ENCODE peak calls at places on chromosome 11, in four cellular contexts. One of them, this sample, is unnamed.

GRCh38 chr11:131987703-131988102 is 617.3 kb downstream of the NTM start:
- DNase-seq in psoas muscle: no peak
- DNase-seq in RWPE1: peak
- DNase-seq in GM04504: no peak
- DNase-seq in this sample: no peak

GRCh38 chr11:12771875-12772274 is 97.7 kb downstream of the TEAD1 start:
- DNase-seq in psoas muscle: no peak
- DNase-seq in RWPE1: no peak
- DNase-seq in GM04504: peak
- DNase-seq in this sample: no peak

GRCh38 chr11:83191491-83191890 is 2.0 kb upstream of the ANKRD42 start:
- DNase-seq in psoas muscle: no peak
- DNase-seq in RWPE1: no peak
- DNase-seq in GM04504: no peak
- DNase-seq in this sample: no peak

GRCh38 chr11:13859986-13860385 is 102.5 kb upstream of the SPON1 start:
- DNase-seq in psoas muscle: no peak
- DNase-seq in RWPE1: no peak
- DNase-seq in GM04504: no peak
- DNase-seq in this sample: no peak

GRCh38 chr11:31106963-31107576 is 262.5 kb downstream of the DCDC1 start:
- DNase-seq in psoas muscle: peak
- DNase-seq in RWPE1: peak
- DNase-seq in GM04504: peak
- DNase-seq in this sample: no peak

GRCh38 chr11:90438069-90438468 is 215.2 kb upstream of the CHORDC1 start:
- DNase-seq in psoas muscle: no peak
- DNase-seq in RWPE1: no peak
- DNase-seq in GM04504: no peak
- DNase-seq in this sample: no peak

GRCh38 chr11:123454060-123454651 is 24.1 kb downstream of the GRAMD1B start:
- DNase-seq in psoas muscle: no peak
- DNase-seq in RWPE1: peak
- DNase-seq in GM04504: no peak
- DNase-seq in this sample: no peak

GRCh38 chr11:62536301-62536957 is 10.2 kb downstream of the AHNAK start:
- DNase-seq in psoas muscle: no peak
- DNase-seq in RWPE1: no peak
- DNase-seq in GM04504: no peak
- DNase-seq in this sample: no peak

GRCh38 chr11:71221851-71222250 is 30.5 kb downstream of the SHANK2 start:
- DNase-seq in psoas muscle: no peak
- DNase-seq in RWPE1: no peak
- DNase-seq in GM04504: no peak
- DNase-seq in this sample: no peak

GRCh38 chr11:23897453-23898289 is 599.2 kb upstream of the LUZP2 start:
- DNase-seq in psoas muscle: no peak
- DNase-seq in RWPE1: peak
- DNase-seq in GM04504: peak
- DNase-seq in this sample: peak

GRCh38 chr11:66154109-66154508 is 84.0 kb downstream of the PACS1 start:
- DNase-seq in psoas muscle: no peak
- DNase-seq in RWPE1: no peak
- DNase-seq in GM04504: no peak
- DNase-seq in this sample: no peak

GRCh38 chr11:7300281-7300680 is 48.6 kb downstream of the SYT9 start:
- DNase-seq in psoas muscle: no peak
- DNase-seq in RWPE1: no peak
- DNase-seq in GM04504: no peak
- DNase-seq in this sample: no peak

GRCh38 chr11:30245621-30246020 is 14.8 kb downstream of the FSHB start:
- DNase-seq in psoas muscle: no peak
- DNase-seq in RWPE1: no peak
- DNase-seq in GM04504: no peak
- DNase-seq in this sample: no peak

GRCh38 chr11:92240946-92241345 is 16.3 kb downstream of the FAT3 start:
- DNase-seq in psoas muscle: no peak
- DNase-seq in RWPE1: no peak
- DNase-seq in GM04504: no peak
- DNase-seq in this sample: no peak

This sample was measured in HFF-Myc.